ENCODE peak calls at places on chromosomes 11 and 22, in four cellular contexts. W is NCI-H1417, E is coronary artery, Y is substantia nigra. A is an unnamed sample.

GRCh38 chr11:58926695-58927094 is 12.6 kb upstream of the GLYATL1 start:
- DNase-seq in W (no peak), E (no peak), Y (no peak), A (no peak)

GRCh38 chr11:17354070-17354924 is 2.7 kb downstream of the NCR3LG1 start:
- DNase-seq in W (peak; percentile 78), E (no peak), Y (no peak), A (peak; percentile 45)

GRCh38 chr11:134244593-134244992 is 8.6 kb downstream of the THYN1 start:
- DNase-seq in W (no peak), E (no peak), Y (no peak), A (no peak)

GRCh38 chr22:23215294-23216204 is 35.2 kb downstream of the BCR start:
- DNase-seq in W (no peak), E (no peak), Y (no peak), A (no peak)

GRCh38 chr22:35769974-35770373 is 52.3 kb downstream of the APOL5 start:
- DNase-seq in W (no peak), E (no peak), Y (no peak), A (no peak)

GRCh38 chr22:43300891-43301676 is 42.1 kb downstream of the SCUBE1 start:
- DNase-seq in W (peak; percentile 3), E (no peak), Y (no peak), A (no peak)

GRCh38 chr11:1706634-1707400 is 9.8 kb downstream of the KRTAP5-6 start:
- DNase-seq in W (no peak), E (no peak), Y (no peak), A (no peak)

GRCh38 chr22:47161631-47162030 is 399.2 kb downstream of the TBC1D22A start:
- DNase-seq in W (peak; percentile 31), E (peak; percentile 33), Y (no peak), A (no peak)

GRCh38 chr22:32018056-32018455 is 25.0 kb upstream of the SLC5A1 start:
- DNase-seq in W (no peak), E (no peak), Y (no peak), A (no peak)

GRCh38 chr11:116454020-116454645 is 318.7 kb downstream of the BUD13 start:
- DNase-seq in W (peak; percentile 77), E (no peak), Y (no peak), A (no peak)

GRCh38 chr11:1425439-1425838 is 35.7 kb downstream of the BRSK2 start:
- DNase-seq in W (no peak), E (no peak), Y (no peak), A (no peak)

GRCh38 chr11:130069684-130070108 is at the start of gene APLP2:
- DNase-seq in W (peak; percentile 100), E (peak; percentile 100), Y (peak; percentile 95), A (peak; percentile 92)

GRCh38 chr11:64788321-64789215 is 10.2 kb upstream of the SF1 start:
- DNase-seq in W (no peak), E (no peak), Y (no peak), A (no peak)

GRCh38 chr22:30837531-30837930 is 131.0 kb downstream of the MORC2 start:
- DNase-seq in W (no peak), E (no peak), Y (peak; percentile 11), A (no peak)

GRCh38 chr11:57205046-57205671 is 23.4 kb downstream of the LRRC55 start:
- DNase-seq in W (no peak), E (no peak), Y (peak; percentile 12), A (no peak)